ENCODE peak calls at places on chromosome 5, in six cellular contexts. T is fibroblast of lung, H is Peyer's patch, F is K562, O is small intestine, N is GM23338. S is an unnamed sample.

GRCh38 chr5:135445306-135445940 is 1.7 kb downstream of the DCANP1 start:
- DNase-seq in T (no peak), H (no peak), F (no peak), O (no peak), N (no peak), S (no peak)

GRCh38 chr5:77953374-77953773 is 177.2 kb upstream of the TBCA start:
- DNase-seq in T (no peak), H (no peak), F (no peak), O (no peak), N (no peak), S (no peak)

GRCh38 chr5:131198625-131199024 is 27.9 kb downstream of the LYRM7 start:
- DNase-seq in T (peak), H (no peak), F (no peak), O (no peak), N (no peak), S (no peak)

GRCh38 chr5:168085321-168086040 is 206.0 kb upstream of the WWC1 start:
- DNase-seq in T (no peak), H (no peak), F (no peak), O (no peak), N (no peak), S (no peak)

GRCh38 chr5:54524082-54524481 is 6.5 kb downstream of the SNX18 start:
- DNase-seq in T (no peak), H (no peak), F (no peak), O (no peak), N (no peak), S (no peak)

GRCh38 chr5:128252794-128253193 is 169.2 kb downstream of the SLC12A2 start:
- DNase-seq in T (peak), H (no peak), F (no peak), O (no peak), N (no peak), S (no peak)

GRCh38 chr5:136191304-136192014 is 1.5 kb downstream of the SMIM32 start:
- DNase-seq in T (peak), H (peak), F (no peak), O (peak), N (peak), S (no peak)

GRCh38 chr5:56279979-56280378 is 46.8 kb upstream of the ANKRD55 start:
- DNase-seq in T (peak), H (no peak), F (no peak), O (no peak), N (no peak), S (peak)

GRCh38 chr5:80712914-80713313 is 58.1 kb upstream of the DHFR start:
- DNase-seq in T (no peak), H (no peak), F (no peak), O (no peak), N (no peak), S (no peak)

GRCh38 chr5:172150514-172151425 is 37.3 kb downstream of the STK10 start:
- DNase-seq in T (no peak), H (no peak), F (peak), O (peak), N (no peak), S (peak)

GRCh38 chr5:179345429-179346321 is at the start of gene ADAMTS2:
- DNase-seq in T (peak), H (no peak), F (peak), O (no peak), N (peak), S (peak)

GRCh38 chr5:1011226-1011631 is 2.6 kb downstream of the NKD2 start:
- DNase-seq in T (no peak), H (no peak), F (peak), O (no peak), N (peak), S (no peak)

GRCh38 chr5:68918306-68918705 is 175.5 kb upstream of the SLC30A5 start:
- DNase-seq in T (no peak), H (no peak), F (no peak), O (no peak), N (no peak), S (no peak)

GRCh38 chr5:169190860-169191259 is 110.1 kb downstream of the SLIT3 start:
- DNase-seq in T (peak), H (no peak), F (no peak), O (no peak), N (no peak), S (peak)

GRCh38 chr5:163509288-163510040 is 4.0 kb downstream of the MAT2B start:
- DNase-seq in T (peak), H (no peak), F (no peak), O (peak), N (peak), S (no peak)

GRCh38 chr5:171127314-171127713 is 181.7 kb upstream of the TLX3 start:
- DNase-seq in T (no peak), H (no peak), F (no peak), O (no peak), N (no peak), S (no peak)

GRCh38 chr5:7324919-7325318 is 71.0 kb upstream of the ADCY2 start:
- DNase-seq in T (no peak), H (no peak), F (no peak), O (no peak), N (no peak), S (no peak)

GRCh38 chr5:115460476-115460875 is 84.1 kb downstream of the FEM1C start:
- DNase-seq in T (peak), H (no peak), F (no peak), O (peak), N (no peak), S (peak)

GRCh38 chr5:68315679-68316271 is 100.2 kb downstream of the PIK3R1 start:
- DNase-seq in T (no peak), H (no peak), F (no peak), O (no peak), N (no peak), S (no peak)

GRCh38 chr5:58629190-58630159 is 46.6 kb downstream of the RAB3C start:
- DNase-seq in T (no peak), H (no peak), F (no peak), O (peak), N (peak), S (no peak)

GRCh38 chr5:74415695-74416102 is 224.8 kb downstream of the ENC1 start:
- DNase-seq in T (no peak), H (no peak), F (no peak), O (peak), N (no peak), S (no peak)

GRCh38 chr5:173229381-173229959 is 5.5 kb downstream of the NKX2-5 start:
- DNase-seq in T (no peak), H (no peak), F (no peak), O (no peak), N (peak), S (no peak)

GRCh38 chr5:142385194-142385593 is 60.4 kb upstream of the SPRY4 start:
- DNase-seq in T (peak), H (no peak), F (no peak), O (no peak), N (no peak), S (no peak)

GRCh38 chr5:143226872-143227271 is 176.6 kb downstream of the NR3C1 start:
- DNase-seq in T (no peak), H (no peak), F (no peak), O (no peak), N (no peak), S (no peak)

GRCh38 chr5:158943057-158943456 is 156.7 kb downstream of the EBF1 start:
- DNase-seq in T (peak), H (no peak), F (no peak), O (no peak), N (no peak), S (no peak)

GRCh38 chr5:142306077-142306502 is 18.7 kb downstream of the SPRY4 start:
- DNase-seq in T (no peak), H (no peak), F (no peak), O (peak), N (no peak), S (no peak)

GRCh38 chr5:161645264-161645663 is 40.3 kb upstream of the GABRA6 start:
- DNase-seq in T (no peak), H (no peak), F (no peak), O (no peak), N (no peak), S (no peak)

GRCh38 chr5:133203317-133204305 is 151.8 kb downstream of the HSPA4 start:
- DNase-seq in T (no peak), H (no peak), F (no peak), O (no peak), N (no peak), S (no peak)

GRCh38 chr5:61625682-61626620 is 293.9 kb downstream of the ZSWIM6 start:
- DNase-seq in T (peak), H (peak), F (no peak), O (peak), N (peak), S (peak)

GRCh38 chr5:96537386-96537785 is 104.3 kb upstream of the PCSK1 start:
- DNase-seq in T (peak), H (no peak), F (no peak), O (peak), N (no peak), S (no peak)

GRCh38 chr5:78640622-78641021 is 8.0 kb downstream of the LHFPL2 start:
- DNase-seq in T (no peak), H (no peak), F (no peak), O (no peak), N (no peak), S (no peak)

GRCh38 chr5:60649288-60649917 is 50.6 kb downstream of the DEPDC1B start:
- DNase-seq in T (peak), H (no peak), F (no peak), O (peak), N (peak), S (no peak)

GRCh38 chr5:73189816-73190451 is 16.9 kb downstream of the TMEM174 start:
- DNase-seq in T (peak), H (no peak), F (no peak), O (peak), N (peak), S (peak)

GRCh38 chr5:112417931-112418358 is 1.1 kb downstream of the EPB41L4A start:
- DNase-seq in T (no peak), H (peak), F (no peak), O (peak), N (peak), S (peak)

GRCh38 chr5:98638111-98638510 is 135.4 kb upstream of the RGMB start:
- DNase-seq in T (peak), H (no peak), F (no peak), O (no peak), N (no peak), S (no peak)

GRCh38 chr5:80656425-80656824 is 1.6 kb upstream of the DHFR start:
- DNase-seq in T (no peak), H (no peak), F (peak), O (no peak), N (peak), S (no peak)

DNA sequence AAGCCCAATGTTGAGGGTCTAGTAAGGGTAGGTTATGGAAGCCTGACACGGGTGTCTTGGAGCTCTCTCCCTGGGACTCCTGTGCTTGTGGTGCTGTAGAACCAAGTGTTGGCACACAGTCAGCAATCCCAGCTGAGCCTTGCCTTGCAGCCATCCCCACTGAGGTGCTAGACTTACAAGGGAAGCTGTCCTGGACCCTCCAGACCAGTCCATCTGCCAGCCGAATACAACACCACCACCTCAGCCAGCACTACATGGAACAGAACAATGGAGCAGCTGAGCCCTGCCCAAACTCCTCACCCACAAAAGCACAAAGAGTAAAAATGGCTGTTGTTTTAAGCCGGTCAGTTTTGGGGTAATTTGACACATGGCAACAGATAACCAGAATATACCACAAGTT is 90.5 kb upstream of the DNAH5 start:
- DNase-seq in T (no peak), H (no peak), F (no peak), O (no peak), N (no peak), S (no peak)
- H3K27ac ChIP-seq in T (peak), H (no peak), F (no peak), O (no peak), N (no peak), S (no peak)

GRCh38 chr5:89584339-89584956 is 701.5 kb upstream of the MEF2C start:
- DNase-seq in T (peak), H (no peak), F (no peak), O (no peak), N (no peak), S (no peak)
- H3K27ac ChIP-seq in T (no peak), H (no peak), F (no peak), O (no peak), N (no peak), S (no peak)

GRCh38 chr5:16061163-16061562 is 118.4 kb downstream of the MARCHF11 start:
- DNase-seq in T (no peak), H (no peak), F (no peak), O (no peak), N (no peak), S (no peak)
- H3K27ac ChIP-seq in T (no peak), H (no peak), F (no peak), O (no peak), N (no peak), S (no peak)

GRCh38 chr5:178212241-178213002 is 8.1 kb downstream of the HNRNPAB start:
- DNase-seq in T (no peak), H (no peak), F (no peak), O (no peak), N (no peak), S (no peak)
- H3K27ac ChIP-seq in T (no peak), H (no peak), F (peak), O (peak), N (peak), S (no peak)

GRCh38 chr5:157478726-157479125 is 18.7 kb downstream of the NIPAL4 start:
- DNase-seq in T (no peak), H (no peak), F (no peak), O (no peak), N (no peak), S (no peak)
- H3K27ac ChIP-seq in T (no peak), H (peak), F (no peak), O (no peak), N (no peak), S (no peak)